ENCODE peak calls at places on chromosomes 12 and 14, in six cellular contexts. One of them, this sample, is unnamed.

GRCh38 chr12:132718644-132719043 is 8.0 kb downstream of the PGAM5 start:
- DNase-seq in AG09319: no peak
- DNase-seq in lung: no peak
- DNase-seq in fibroblast of mammary gland: no peak
- DNase-seq in kidney: no peak
- DNase-seq in brain microvascular endothelial cell: no peak
- DNase-seq in this sample: no peak

GRCh38 chr12:76820888-76821482 is 57.1 kb downstream of the ZDHHC17 start:
- DNase-seq in AG09319: peak
- DNase-seq in lung: no peak
- DNase-seq in fibroblast of mammary gland: peak
- DNase-seq in kidney: no peak
- DNase-seq in brain microvascular endothelial cell: peak
- DNase-seq in this sample: no peak

GRCh38 chr12:1494856-1495255 is 99.5 kb downstream of the FBXL14 start:
- DNase-seq in AG09319: no peak
- DNase-seq in lung: no peak
- DNase-seq in fibroblast of mammary gland: no peak
- DNase-seq in kidney: no peak
- DNase-seq in brain microvascular endothelial cell: no peak
- DNase-seq in this sample: no peak

GRCh38 chr12:131463165-131463564 is 247.7 kb upstream of the SFSWAP start:
- DNase-seq in AG09319: no peak
- DNase-seq in lung: no peak
- DNase-seq in fibroblast of mammary gland: no peak
- DNase-seq in kidney: no peak
- DNase-seq in brain microvascular endothelial cell: no peak
- DNase-seq in this sample: no peak

GRCh38 chr14:23899788-23900187 is 53.8 kb upstream of the DHRS4 start:
- DNase-seq in AG09319: no peak
- DNase-seq in lung: no peak
- DNase-seq in fibroblast of mammary gland: no peak
- DNase-seq in kidney: no peak
- DNase-seq in brain microvascular endothelial cell: no peak
- DNase-seq in this sample: no peak

GRCh38 chr12:132886529-132887477 is 602 bp downstream of the CHFR start:
- DNase-seq in AG09319: no peak
- DNase-seq in lung: peak
- DNase-seq in fibroblast of mammary gland: no peak
- DNase-seq in kidney: no peak
- DNase-seq in brain microvascular endothelial cell: peak
- DNase-seq in this sample: no peak

GRCh38 chr12:79331870-79332269 is 358.9 kb downstream of the PAWR start:
- DNase-seq in AG09319: no peak
- DNase-seq in lung: no peak
- DNase-seq in fibroblast of mammary gland: no peak
- DNase-seq in kidney: no peak
- DNase-seq in brain microvascular endothelial cell: peak
- DNase-seq in this sample: no peak

GRCh38 chr12:106152334-106152733 is 13.6 kb upstream of the NUAK1 start:
- DNase-seq in AG09319: no peak
- DNase-seq in lung: no peak
- DNase-seq in fibroblast of mammary gland: no peak
- DNase-seq in kidney: no peak
- DNase-seq in brain microvascular endothelial cell: no peak
- DNase-seq in this sample: no peak

GRCh38 chr12:60842166-60842565 is 1246.3 kb downstream of the SLC16A7 start:
- DNase-seq in AG09319: no peak
- DNase-seq in lung: no peak
- DNase-seq in fibroblast of mammary gland: no peak
- DNase-seq in kidney: no peak
- DNase-seq in brain microvascular endothelial cell: no peak
- DNase-seq in this sample: no peak

GRCh38 chr14:74942608-74943007 is 12.8 kb downstream of the PGF start:
- DNase-seq in AG09319: no peak
- DNase-seq in lung: no peak
- DNase-seq in fibroblast of mammary gland: no peak
- DNase-seq in kidney: peak
- DNase-seq in brain microvascular endothelial cell: no peak
- DNase-seq in this sample: no peak

GRCh38 chr14:68781161-68782021 is 11.5 kb downstream of the ZFP36L1 start:
- DNase-seq in AG09319: no peak
- DNase-seq in lung: no peak
- DNase-seq in fibroblast of mammary gland: no peak
- DNase-seq in kidney: no peak
- DNase-seq in brain microvascular endothelial cell: no peak
- DNase-seq in this sample: no peak

GRCh38 chr12:82666830-82667229 is 19.9 kb upstream of the TMTC2 start:
- DNase-seq in AG09319: no peak
- DNase-seq in lung: no peak
- DNase-seq in fibroblast of mammary gland: no peak
- DNase-seq in kidney: no peak
- DNase-seq in brain microvascular endothelial cell: no peak
- DNase-seq in this sample: no peak

GRCh38 chr12:45701296-45701695 is 28.2 kb upstream of the ARID2 start:
- DNase-seq in AG09319: no peak
- DNase-seq in lung: no peak
- DNase-seq in fibroblast of mammary gland: no peak
- DNase-seq in kidney: no peak
- DNase-seq in brain microvascular endothelial cell: no peak
- DNase-seq in this sample: no peak

GRCh38 chr12:131242741-131243496 is 289.2 kb downstream of the ADGRD1 start:
- DNase-seq in AG09319: no peak
- DNase-seq in lung: no peak
- DNase-seq in fibroblast of mammary gland: peak
- DNase-seq in kidney: peak
- DNase-seq in brain microvascular endothelial cell: no peak
- DNase-seq in this sample: no peak

GRCh38 chr12:132277374-132277801 is 52.0 kb downstream of the GALNT9 start:
- DNase-seq in AG09319: no peak
- DNase-seq in lung: no peak
- DNase-seq in fibroblast of mammary gland: no peak
- DNase-seq in kidney: peak
- DNase-seq in brain microvascular endothelial cell: no peak
- DNase-seq in this sample: no peak

GRCh38 chr12:6045438-6045837 is 79.0 kb downstream of the VWF start:
- DNase-seq in AG09319: no peak
- DNase-seq in lung: no peak
- DNase-seq in fibroblast of mammary gland: no peak
- DNase-seq in kidney: no peak
- DNase-seq in brain microvascular endothelial cell: no peak
- DNase-seq in this sample: no peak

GRCh38 chr12:38555620-38556596 is 239.3 kb downstream of the ALG10B start:
- DNase-seq in AG09319: no peak
- DNase-seq in lung: no peak
- DNase-seq in fibroblast of mammary gland: peak
- DNase-seq in kidney: no peak
- DNase-seq in brain microvascular endothelial cell: no peak
- DNase-seq in this sample: no peak

GRCh38 chr12:90978117-90978770 is 23.3 kb upstream of the CCER1 start:
- DNase-seq in AG09319: peak
- DNase-seq in lung: no peak
- DNase-seq in fibroblast of mammary gland: peak
- DNase-seq in kidney: no peak
- DNase-seq in brain microvascular endothelial cell: peak
- DNase-seq in this sample: peak

GRCh38 chr12:131384544-131384855 is 326.4 kb upstream of the SFSWAP start:
- DNase-seq in AG09319: no peak
- DNase-seq in lung: no peak
- DNase-seq in fibroblast of mammary gland: no peak
- DNase-seq in kidney: peak
- DNase-seq in brain microvascular endothelial cell: no peak
- DNase-seq in this sample: no peak

GRCh38 chr14:105389534-105389933 is 8.8 kb upstream of the TEX22 start:
- DNase-seq in AG09319: no peak
- DNase-seq in lung: no peak
- DNase-seq in fibroblast of mammary gland: no peak
- DNase-seq in kidney: peak
- DNase-seq in brain microvascular endothelial cell: no peak
- DNase-seq in this sample: no peak

GRCh38 chr14:69693145-69693544 is 73.8 kb upstream of the SRSF5 start:
- DNase-seq in AG09319: no peak
- DNase-seq in lung: no peak
- DNase-seq in fibroblast of mammary gland: peak
- DNase-seq in kidney: no peak
- DNase-seq in brain microvascular endothelial cell: no peak
- DNase-seq in this sample: peak

GRCh38 chr14:56555921-56556570 is 23.6 kb upstream of the TMEM260 start:
- DNase-seq in AG09319: peak
- DNase-seq in lung: no peak
- DNase-seq in fibroblast of mammary gland: peak
- DNase-seq in kidney: no peak
- DNase-seq in brain microvascular endothelial cell: no peak
- DNase-seq in this sample: peak
- TF ChIP-seq CTCF in AG09319: peak
- TF ChIP-seq CTCF in lung: no peak
- TF ChIP-seq CTCF in fibroblast of mammary gland: peak
- TF ChIP-seq CTCF in kidney: peak
- TF ChIP-seq CTCF in brain microvascular endothelial cell: peak
- TF ChIP-seq CTCF in this sample: peak

GRCh38 chr12:121295123-121295745 is 1.3 kb downstream of the CAMKK2 start:
- DNase-seq in AG09319: no peak
- DNase-seq in lung: no peak
- DNase-seq in fibroblast of mammary gland: no peak
- DNase-seq in kidney: no peak
- DNase-seq in brain microvascular endothelial cell: no peak
- DNase-seq in this sample: no peak

GRCh38 chr12:121295746-121296617 is 527 bp downstream of the CAMKK2 start:
- DNase-seq in AG09319: no peak
- DNase-seq in lung: peak
- DNase-seq in fibroblast of mammary gland: no peak
- DNase-seq in kidney: peak
- DNase-seq in brain microvascular endothelial cell: no peak
- DNase-seq in this sample: peak

GRCh38 chr12:121299662-121300061 is 3.2 kb upstream of the CAMKK2 start:
- DNase-seq in AG09319: no peak
- DNase-seq in lung: no peak
- DNase-seq in fibroblast of mammary gland: no peak
- DNase-seq in kidney: no peak
- DNase-seq in brain microvascular endothelial cell: no peak
- DNase-seq in this sample: no peak

GRCh38 chr12:121294151-121294889 is 2.2 kb downstream of the CAMKK2 start:
- DNase-seq in AG09319: no peak
- DNase-seq in lung: no peak
- DNase-seq in fibroblast of mammary gland: no peak
- DNase-seq in kidney: no peak
- DNase-seq in brain microvascular endothelial cell: no peak
- DNase-seq in this sample: no peak

DNA sequence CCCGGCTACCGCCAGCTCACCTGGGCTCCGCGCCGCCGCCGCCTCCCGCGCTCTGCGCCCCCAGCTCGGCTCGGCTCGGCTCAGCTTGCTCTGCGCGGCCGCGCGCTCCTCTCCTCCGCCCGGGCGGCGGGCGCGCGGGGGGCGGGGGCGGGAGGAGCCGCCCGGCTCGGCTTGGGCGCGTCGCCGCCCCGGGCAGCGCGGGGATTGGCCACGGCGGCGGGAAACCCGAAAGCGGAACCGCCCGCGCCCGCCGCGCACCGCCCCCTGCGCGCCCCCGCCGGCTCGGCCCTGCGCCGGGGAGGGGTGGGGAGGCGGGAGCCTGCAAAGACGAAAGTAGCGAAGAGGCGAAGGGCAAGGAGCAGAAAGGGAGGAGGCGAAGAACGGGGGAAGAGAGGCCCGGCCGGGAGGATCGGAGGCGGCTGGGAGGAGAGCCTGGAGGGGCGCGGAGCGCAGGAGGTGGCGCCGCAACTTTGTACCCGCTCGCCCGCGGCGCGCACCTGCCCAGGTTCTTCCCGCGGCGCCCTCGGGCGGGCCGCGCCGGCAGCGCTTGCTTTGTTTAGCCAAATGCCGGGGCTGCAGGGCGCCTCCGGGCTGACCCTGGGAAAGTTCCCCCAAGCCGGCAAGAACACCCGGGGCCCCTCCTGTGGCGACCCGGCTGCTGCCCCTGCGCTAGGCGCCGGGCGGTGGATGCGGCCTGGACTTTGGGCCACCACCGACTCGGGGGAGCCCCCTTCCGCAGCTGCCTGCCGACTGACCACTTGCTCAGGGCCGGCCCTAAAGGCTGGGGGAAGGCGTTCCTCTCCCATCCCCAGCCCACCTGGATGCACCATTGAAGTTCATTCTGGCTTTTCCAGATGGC is at the start of gene CAMKK2:
- DNase-seq in AG09319: peak
- DNase-seq in lung: peak
- DNase-seq in fibroblast of mammary gland: peak
- DNase-seq in kidney: peak
- DNase-seq in brain microvascular endothelial cell: peak
- DNase-seq in this sample: peak
- TF ChIP-seq CTCF in AG09319: no peak
- TF ChIP-seq CTCF in lung: no peak
- TF ChIP-seq CTCF in fibroblast of mammary gland: no peak
- TF ChIP-seq CTCF in kidney: peak
- TF ChIP-seq CTCF in brain microvascular endothelial cell: no peak
- TF ChIP-seq CTCF in this sample: peak

GRCh38 chr12:120346681-120347080 is 19.1 kb upstream of the PLA2G1B start:
- DNase-seq in AG09319: no peak
- DNase-seq in lung: no peak
- DNase-seq in fibroblast of mammary gland: no peak
- DNase-seq in kidney: no peak
- DNase-seq in brain microvascular endothelial cell: no peak
- DNase-seq in this sample: no peak
- TF ChIP-seq CTCF in AG09319: no peak
- TF ChIP-seq CTCF in lung: no peak
- TF ChIP-seq CTCF in fibroblast of mammary gland: no peak
- TF ChIP-seq CTCF in kidney: no peak
- TF ChIP-seq CTCF in brain microvascular endothelial cell: peak
- TF ChIP-seq CTCF in this sample: no peak

DNA sequence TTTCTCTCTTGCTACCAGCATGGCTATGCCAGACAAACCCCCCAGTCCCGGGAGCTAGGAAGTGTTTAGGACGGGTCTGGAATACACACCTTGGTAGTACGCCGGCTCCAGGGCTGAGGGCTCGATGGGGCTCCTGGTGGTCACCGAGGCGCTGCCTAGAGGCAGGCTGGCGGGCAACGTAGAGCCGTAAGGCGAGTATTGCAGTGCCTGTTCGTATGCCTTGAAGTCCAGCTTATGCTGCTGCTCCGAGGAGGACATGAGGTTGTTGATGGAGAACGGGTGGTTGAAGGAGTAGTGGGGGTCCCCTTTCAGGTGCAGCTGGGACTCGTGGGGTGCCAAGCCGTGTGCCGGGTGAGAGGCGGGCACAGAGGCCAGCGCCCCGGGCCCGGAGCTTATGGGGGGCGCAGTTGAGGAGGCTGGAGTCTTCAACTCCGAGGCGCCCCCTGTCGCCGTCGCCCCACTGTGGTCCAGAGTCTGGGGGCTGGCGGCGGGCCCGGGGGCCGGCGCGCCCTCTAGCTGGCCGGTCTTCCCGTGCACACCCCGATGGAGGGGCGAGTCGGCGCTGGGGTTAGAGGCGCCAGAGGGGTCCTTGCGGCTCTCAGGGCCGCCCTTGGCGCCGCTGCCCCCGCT is 3.6 kb downstream of the FOXA1 start:
- DNase-seq in AG09319: no peak
- DNase-seq in lung: no peak
- DNase-seq in fibroblast of mammary gland: no peak
- DNase-seq in kidney: peak
- DNase-seq in brain microvascular endothelial cell: no peak
- DNase-seq in this sample: peak
- TF ChIP-seq CTCF in AG09319: no peak
- TF ChIP-seq CTCF in lung: no peak
- TF ChIP-seq CTCF in fibroblast of mammary gland: no peak
- TF ChIP-seq CTCF in kidney: no peak
- TF ChIP-seq CTCF in brain microvascular endothelial cell: peak
- TF ChIP-seq CTCF in this sample: no peak

GRCh38 chr14:34098045-34098984 is 147.4 kb upstream of the EGLN3 start:
- DNase-seq in AG09319: peak
- DNase-seq in lung: no peak
- DNase-seq in fibroblast of mammary gland: peak
- DNase-seq in kidney: no peak
- DNase-seq in brain microvascular endothelial cell: peak
- DNase-seq in this sample: no peak
- TF ChIP-seq CTCF in AG09319: peak
- TF ChIP-seq CTCF in lung: no peak
- TF ChIP-seq CTCF in fibroblast of mammary gland: peak
- TF ChIP-seq CTCF in kidney: peak
- TF ChIP-seq CTCF in brain microvascular endothelial cell: peak
- TF ChIP-seq CTCF in this sample: peak

This sample was measured in GM13977.